ENCODE peak calls at places on chromosomes 2 and 18, in eight cellular contexts. X is A172; U is activated CD4-positive, CD25-positive, alpha-beta regulatory T cell; B is PC-9; N is tibial nerve; I is CD4-positive, alpha-beta T cell; E is astrocyte of the spinal cord; Y is NCI-H774. T is an unnamed sample.

GRCh38 chr2:197258580-197258979 is 52.0 kb downstream of the ANKRD44 start:
- DNase-seq in X (no peak), U (no peak), B (no peak), N (no peak), I (no peak), E (no peak), Y (no peak), T (no peak)

GRCh38 chr2:101619191-101619591 is 78.3 kb upstream of the MAP4K4 start:
- DNase-seq in X (no peak), U (no peak), B (no peak), N (no peak), I (no peak), E (no peak), Y (no peak), T (no peak)

GRCh38 chr2:136056077-136056688 is 61.8 kb downstream of the CXCR4 start:
- DNase-seq in X (no peak), U (no peak), B (no peak), N (no peak), I (no peak), E (no peak), Y (no peak), T (no peak)

GRCh38 chr2:74454654-74455511 is at the start of gene INO80B:
- DNase-seq in X (peak; percentile 96), U (peak; percentile 92), B (peak; percentile 95), N (peak; percentile 87), I (peak; percentile 95), E (peak; percentile 98), Y (peak; percentile 94), T (peak; percentile 91)

GRCh38 chr2:230947235-230947576 is 22.2 kb upstream of the GPR55 start:
- DNase-seq in X (no peak), U (no peak), B (no peak), N (no peak), I (no peak), E (no peak), Y (no peak), T (no peak)

GRCh38 chr2:48001498-48001897 is 95.2 kb upstream of the FBXO11 start:
- DNase-seq in X (no peak), U (no peak), B (no peak), N (no peak), I (no peak), E (no peak), Y (no peak), T (no peak)

GRCh38 chr2:181546086-181546485 is 88.9 kb downstream of the ITGA4 start:
- DNase-seq in X (no peak), U (no peak), B (peak; percentile 83), N (no peak), I (no peak), E (peak; percentile 36), Y (no peak), T (no peak)

GRCh38 chr2:46200100-46200690 is 97.0 kb upstream of the EPAS1 start:
- DNase-seq in X (peak; percentile 18), U (no peak), B (peak; percentile 31), N (no peak), I (no peak), E (no peak), Y (no peak), T (no peak)

GRCh38 chr2:42117923-42118758 is 51.0 kb upstream of the EML4 start:
- DNase-seq in X (peak; percentile 93), U (no peak), B (peak; percentile 100), N (no peak), I (no peak), E (peak; percentile 79), Y (no peak), T (peak; percentile 34)

GRCh38 chr2:219106251-219106650 is 45.5 kb upstream of the IHH start:
- DNase-seq in X (no peak), U (no peak), B (no peak), N (no peak), I (no peak), E (no peak), Y (no peak), T (no peak)

GRCh38 chr18:31490387-31490786 is 7.6 kb upstream of the DSG2 start:
- DNase-seq in X (peak; percentile 61), U (no peak), B (peak; percentile 89), N (no peak), I (no peak), E (no peak), Y (no peak), T (no peak)

GRCh38 chr2:164560181-164560792 is 61.0 kb downstream of the GRB14 start:
- DNase-seq in X (peak; percentile 10), U (no peak), B (no peak), N (no peak), I (no peak), E (peak; percentile 48), Y (peak; percentile 3), T (no peak)

GRCh38 chr18:58297198-58297597 is 253.2 kb downstream of the NEDD4L start:
- DNase-seq in X (no peak), U (no peak), B (no peak), N (no peak), I (no peak), E (peak; percentile 72), Y (no peak), T (no peak)

GRCh38 chr2:136373035-136373434 is 255.1 kb upstream of the CXCR4 start:
- DNase-seq in X (no peak), U (no peak), B (no peak), N (no peak), I (no peak), E (no peak), Y (no peak), T (no peak)

GRCh38 chr2:144201126-144201525 is 318.8 kb downstream of the ZEB2 start:
- DNase-seq in X (no peak), U (no peak), B (no peak), N (no peak), I (no peak), E (no peak), Y (no peak), T (no peak)

GRCh38 chr18:49866680-49867079 is 53.3 kb upstream of the ACAA2 start:
- DNase-seq in X (no peak), U (no peak), B (no peak), N (no peak), I (no peak), E (no peak), Y (no peak), T (no peak)

GRCh38 chr2:33047939-33048338 is 101.2 kb downstream of the LTBP1 start:
- DNase-seq in X (no peak), U (no peak), B (no peak), N (no peak), I (no peak), E (no peak), Y (no peak), T (no peak)

GRCh38 chr2:2333076-2333475 is 2.0 kb upstream of the MYT1L start:
- DNase-seq in X (no peak), U (no peak), B (no peak), N (no peak), I (no peak), E (no peak), Y (peak; percentile 80), T (no peak)

GRCh38 chr2:232951891-232952290 is 61.2 kb downstream of the NGEF start:
- DNase-seq in X (peak; percentile 68), U (no peak), B (peak; percentile 68), N (no peak), I (no peak), E (no peak), Y (no peak), T (peak; percentile 42)

GRCh38 chr2:9638532-9638931 is 7.7 kb upstream of the YWHAQ start:
- DNase-seq in X (peak; percentile 98), U (no peak), B (peak; percentile 86), N (peak; percentile 68), I (no peak), E (peak; percentile 95), Y (no peak), T (peak; percentile 95)

GRCh38 chr2:162890690-162891311 is 52.2 kb upstream of the KCNH7 start:
- DNase-seq in X (peak; percentile 62), U (no peak), B (peak; percentile 37), N (no peak), I (no peak), E (peak; percentile 80), Y (peak; percentile 55), T (peak; percentile 32)